ENCODE peak calls at places on chromosomes 3 and 15, in eight cellular contexts. One of them, this sample, is unnamed.
A peak's percentile ranks its signal among the peaks of the same experiment; 100 is the strongest.

GRCh38 chr15:77402740-77403379 is 17.0 kb downstream of the PEAK1 start:
- DNase-seq in T-cell: no peak
- DNase-seq in NCI-H2029 treated with DMSO at 0.1 percent for 48 hours: no peak
- DNase-seq in SW480: no peak
- DNase-seq in anterior cingulate cortex: no peak
- DNase-seq in activated naive CD4-positive, alpha-beta T cell: no peak
- DNase-seq in HEK293T: no peak
- DNase-seq in SJSA1: no peak
- DNase-seq in this sample: no peak

GRCh38 chr3:133884547-133885240 is 11.0 kb downstream of the RAB6B start:
- DNase-seq in T-cell: no peak
- DNase-seq in NCI-H2029 treated with DMSO at 0.1 percent for 48 hours: no peak
- DNase-seq in SW480: no peak
- DNase-seq in anterior cingulate cortex: no peak
- DNase-seq in activated naive CD4-positive, alpha-beta T cell: no peak
- DNase-seq in HEK293T: no peak
- DNase-seq in SJSA1: peak; percentile 22
- DNase-seq in this sample: no peak

GRCh38 chr15:99474041-99474906 is 91.5 kb upstream of the MEF2A start:
- DNase-seq in T-cell: no peak
- DNase-seq in NCI-H2029 treated with DMSO at 0.1 percent for 48 hours: no peak
- DNase-seq in SW480: no peak
- DNase-seq in anterior cingulate cortex: no peak
- DNase-seq in activated naive CD4-positive, alpha-beta T cell: no peak
- DNase-seq in HEK293T: no peak
- DNase-seq in SJSA1: no peak
- DNase-seq in this sample: no peak

GRCh38 chr3:31891876-31892455 is 89.1 kb downstream of the OSBPL10 start:
- DNase-seq in T-cell: no peak
- DNase-seq in NCI-H2029 treated with DMSO at 0.1 percent for 48 hours: no peak
- DNase-seq in SW480: no peak
- DNase-seq in anterior cingulate cortex: no peak
- DNase-seq in activated naive CD4-positive, alpha-beta T cell: no peak
- DNase-seq in HEK293T: no peak
- DNase-seq in SJSA1: no peak
- DNase-seq in this sample: no peak

GRCh38 chr3:23264413-23264812 is 61.3 kb downstream of the UBE2E2 start:
- DNase-seq in T-cell: no peak
- DNase-seq in NCI-H2029 treated with DMSO at 0.1 percent for 48 hours: no peak
- DNase-seq in SW480: no peak
- DNase-seq in anterior cingulate cortex: no peak
- DNase-seq in activated naive CD4-positive, alpha-beta T cell: no peak
- DNase-seq in HEK293T: no peak
- DNase-seq in SJSA1: no peak
- DNase-seq in this sample: no peak

GRCh38 chr3:124688580-124689454 is 41.4 kb upstream of the UMPS start:
- DNase-seq in T-cell: peak; percentile 70
- DNase-seq in NCI-H2029 treated with DMSO at 0.1 percent for 48 hours: peak; percentile 53
- DNase-seq in SW480: peak; percentile 62
- DNase-seq in anterior cingulate cortex: peak; percentile 25
- DNase-seq in activated naive CD4-positive, alpha-beta T cell: peak; percentile 43
- DNase-seq in HEK293T: peak; percentile 87
- DNase-seq in SJSA1: peak; percentile 71
- DNase-seq in this sample: peak; percentile 61

GRCh38 chr3:139771331-139771730 is 93.6 kb upstream of the NMNAT3 start:
- DNase-seq in T-cell: no peak
- DNase-seq in NCI-H2029 treated with DMSO at 0.1 percent for 48 hours: no peak
- DNase-seq in SW480: no peak
- DNase-seq in anterior cingulate cortex: no peak
- DNase-seq in activated naive CD4-positive, alpha-beta T cell: no peak
- DNase-seq in HEK293T: no peak
- DNase-seq in SJSA1: no peak
- DNase-seq in this sample: no peak

GRCh38 chr15:75446146-75446545 is 5.3 kb downstream of the SIN3A start:
- DNase-seq in T-cell: no peak
- DNase-seq in NCI-H2029 treated with DMSO at 0.1 percent for 48 hours: no peak
- DNase-seq in SW480: no peak
- DNase-seq in anterior cingulate cortex: no peak
- DNase-seq in activated naive CD4-positive, alpha-beta T cell: no peak
- DNase-seq in HEK293T: no peak
- DNase-seq in SJSA1: no peak
- DNase-seq in this sample: no peak

GRCh38 chr3:44047796-44048195 is 193.9 kb upstream of the TOPAZ1 start:
- DNase-seq in T-cell: no peak
- DNase-seq in NCI-H2029 treated with DMSO at 0.1 percent for 48 hours: no peak
- DNase-seq in SW480: no peak
- DNase-seq in anterior cingulate cortex: no peak
- DNase-seq in activated naive CD4-positive, alpha-beta T cell: no peak
- DNase-seq in HEK293T: no peak
- DNase-seq in SJSA1: no peak
- DNase-seq in this sample: no peak

GRCh38 chr3:66196633-66197032 is 24.2 kb upstream of the SLC25A26 start:
- DNase-seq in T-cell: no peak
- DNase-seq in NCI-H2029 treated with DMSO at 0.1 percent for 48 hours: no peak
- DNase-seq in SW480: peak; percentile 11
- DNase-seq in anterior cingulate cortex: no peak
- DNase-seq in activated naive CD4-positive, alpha-beta T cell: no peak
- DNase-seq in HEK293T: no peak
- DNase-seq in SJSA1: no peak
- DNase-seq in this sample: no peak

GRCh38 chr3:32453346-32453745 is 49.3 kb downstream of the CMTM6 start:
- DNase-seq in T-cell: no peak
- DNase-seq in NCI-H2029 treated with DMSO at 0.1 percent for 48 hours: no peak
- DNase-seq in SW480: no peak
- DNase-seq in anterior cingulate cortex: no peak
- DNase-seq in activated naive CD4-positive, alpha-beta T cell: no peak
- DNase-seq in HEK293T: no peak
- DNase-seq in SJSA1: peak; percentile 16
- DNase-seq in this sample: no peak

GRCh38 chr15:40160689-40161688 is at the start of gene BUB1B:
- DNase-seq in T-cell: peak; percentile 90
- DNase-seq in NCI-H2029 treated with DMSO at 0.1 percent for 48 hours: peak; percentile 63
- DNase-seq in SW480: peak; percentile 87
- DNase-seq in anterior cingulate cortex: peak; percentile 61
- DNase-seq in activated naive CD4-positive, alpha-beta T cell: peak; percentile 83
- DNase-seq in HEK293T: peak; percentile 91
- DNase-seq in SJSA1: peak; percentile 96
- DNase-seq in this sample: peak; percentile 93

GRCh38 chr3:27720899-27721716 is 1.0 kb downstream of the EOMES start:
- DNase-seq in T-cell: no peak
- DNase-seq in NCI-H2029 treated with DMSO at 0.1 percent for 48 hours: no peak
- DNase-seq in SW480: no peak
- DNase-seq in anterior cingulate cortex: no peak
- DNase-seq in activated naive CD4-positive, alpha-beta T cell: no peak
- DNase-seq in HEK293T: peak; percentile 63
- DNase-seq in SJSA1: no peak
- DNase-seq in this sample: no peak

GRCh38 chr3:55692958-55693558 is 206.0 kb upstream of the WNT5A start:
- DNase-seq in T-cell: no peak
- DNase-seq in NCI-H2029 treated with DMSO at 0.1 percent for 48 hours: no peak
- DNase-seq in SW480: no peak
- DNase-seq in anterior cingulate cortex: no peak
- DNase-seq in activated naive CD4-positive, alpha-beta T cell: no peak
- DNase-seq in HEK293T: no peak
- DNase-seq in SJSA1: peak; percentile 65
- DNase-seq in this sample: no peak

GRCh38 chr3:48684480-48685143 is 1.1 kb downstream of the NCKIPSD start:
- DNase-seq in T-cell: no peak
- DNase-seq in NCI-H2029 treated with DMSO at 0.1 percent for 48 hours: no peak
- DNase-seq in SW480: no peak
- DNase-seq in anterior cingulate cortex: no peak
- DNase-seq in activated naive CD4-positive, alpha-beta T cell: no peak
- DNase-seq in HEK293T: no peak
- DNase-seq in SJSA1: no peak
- DNase-seq in this sample: no peak

GRCh38 chr3:12588674-12589054 is 31.8 kb downstream of the MKRN2 start:
- DNase-seq in T-cell: no peak
- DNase-seq in NCI-H2029 treated with DMSO at 0.1 percent for 48 hours: peak; percentile 84
- DNase-seq in SW480: no peak
- DNase-seq in anterior cingulate cortex: no peak
- DNase-seq in activated naive CD4-positive, alpha-beta T cell: no peak
- DNase-seq in HEK293T: no peak
- DNase-seq in SJSA1: no peak
- DNase-seq in this sample: no peak

GRCh38 chr3:114900908-114901307 is 246.2 kb downstream of the ZBTB20 start:
- DNase-seq in T-cell: no peak
- DNase-seq in NCI-H2029 treated with DMSO at 0.1 percent for 48 hours: no peak
- DNase-seq in SW480: no peak
- DNase-seq in anterior cingulate cortex: no peak
- DNase-seq in activated naive CD4-positive, alpha-beta T cell: no peak
- DNase-seq in HEK293T: no peak
- DNase-seq in SJSA1: no peak
- DNase-seq in this sample: no peak

GRCh38 chr3:149377408-149378111 is at the start of gene TM4SF1:
- DNase-seq in T-cell: no peak
- DNase-seq in NCI-H2029 treated with DMSO at 0.1 percent for 48 hours: peak; percentile 92
- DNase-seq in SW480: peak; percentile 82
- DNase-seq in anterior cingulate cortex: no peak
- DNase-seq in activated naive CD4-positive, alpha-beta T cell: no peak
- DNase-seq in HEK293T: no peak
- DNase-seq in SJSA1: peak; percentile 88
- DNase-seq in this sample: no peak

GRCh38 chr3:114824014-114824413 is 323.1 kb downstream of the ZBTB20 start:
- DNase-seq in T-cell: no peak
- DNase-seq in NCI-H2029 treated with DMSO at 0.1 percent for 48 hours: no peak
- DNase-seq in SW480: no peak
- DNase-seq in anterior cingulate cortex: no peak
- DNase-seq in activated naive CD4-positive, alpha-beta T cell: no peak
- DNase-seq in HEK293T: no peak
- DNase-seq in SJSA1: no peak
- DNase-seq in this sample: no peak

GRCh38 chr3:77240072-77240650 is 200.3 kb downstream of the ROBO2 start:
- DNase-seq in T-cell: no peak
- DNase-seq in NCI-H2029 treated with DMSO at 0.1 percent for 48 hours: no peak
- DNase-seq in SW480: no peak
- DNase-seq in anterior cingulate cortex: no peak
- DNase-seq in activated naive CD4-positive, alpha-beta T cell: no peak
- DNase-seq in HEK293T: no peak
- DNase-seq in SJSA1: no peak
- DNase-seq in this sample: no peak

GRCh38 chr3:97872209-97873042 is 50.6 kb downstream of the CRYBG3 start:
- DNase-seq in T-cell: no peak
- DNase-seq in NCI-H2029 treated with DMSO at 0.1 percent for 48 hours: no peak
- DNase-seq in SW480: no peak
- DNase-seq in anterior cingulate cortex: no peak
- DNase-seq in activated naive CD4-positive, alpha-beta T cell: no peak
- DNase-seq in HEK293T: no peak
- DNase-seq in SJSA1: peak; percentile 52
- DNase-seq in this sample: no peak

GRCh38 chr15:43514241-43515057 is 3.0 kb upstream of the MAP1A start:
- DNase-seq in T-cell: peak; percentile 20
- DNase-seq in NCI-H2029 treated with DMSO at 0.1 percent for 48 hours: no peak
- DNase-seq in SW480: no peak
- DNase-seq in anterior cingulate cortex: no peak
- DNase-seq in activated naive CD4-positive, alpha-beta T cell: no peak
- DNase-seq in HEK293T: no peak
- DNase-seq in SJSA1: no peak
- DNase-seq in this sample: peak; percentile 26

GRCh38 chr3:193483988-193484539 is 70.6 kb downstream of the ATP13A4 start:
- DNase-seq in T-cell: no peak
- DNase-seq in NCI-H2029 treated with DMSO at 0.1 percent for 48 hours: no peak
- DNase-seq in SW480: no peak
- DNase-seq in anterior cingulate cortex: no peak
- DNase-seq in activated naive CD4-positive, alpha-beta T cell: no peak
- DNase-seq in HEK293T: no peak
- DNase-seq in SJSA1: no peak
- DNase-seq in this sample: no peak

GRCh38 chr3:101677436-101678286 is 729 bp upstream of the ZBTB11 start:
- DNase-seq in T-cell: no peak
- DNase-seq in NCI-H2029 treated with DMSO at 0.1 percent for 48 hours: no peak
- DNase-seq in SW480: peak; percentile 33
- DNase-seq in anterior cingulate cortex: no peak
- DNase-seq in activated naive CD4-positive, alpha-beta T cell: no peak
- DNase-seq in HEK293T: no peak
- DNase-seq in SJSA1: no peak
- DNase-seq in this sample: no peak

GRCh38 chr3:65284971-65285370 is 597.2 kb upstream of the ADAMTS9 start:
- DNase-seq in T-cell: no peak
- DNase-seq in NCI-H2029 treated with DMSO at 0.1 percent for 48 hours: no peak
- DNase-seq in SW480: no peak
- DNase-seq in anterior cingulate cortex: no peak
- DNase-seq in activated naive CD4-positive, alpha-beta T cell: no peak
- DNase-seq in HEK293T: no peak
- DNase-seq in SJSA1: no peak
- DNase-seq in this sample: no peak

GRCh38 chr15:92819312-92820232 is 80.6 kb upstream of the CHD2 start:
- DNase-seq in T-cell: no peak
- DNase-seq in NCI-H2029 treated with DMSO at 0.1 percent for 48 hours: no peak
- DNase-seq in SW480: peak; percentile 57
- DNase-seq in anterior cingulate cortex: no peak
- DNase-seq in activated naive CD4-positive, alpha-beta T cell: no peak
- DNase-seq in HEK293T: no peak
- DNase-seq in SJSA1: no peak
- DNase-seq in this sample: no peak

GRCh38 chr3:43155464-43156121 is 49.7 kb upstream of the POMGNT2 start:
- DNase-seq in T-cell: no peak
- DNase-seq in NCI-H2029 treated with DMSO at 0.1 percent for 48 hours: no peak
- DNase-seq in SW480: peak; percentile 76
- DNase-seq in anterior cingulate cortex: no peak
- DNase-seq in activated naive CD4-positive, alpha-beta T cell: no peak
- DNase-seq in HEK293T: peak; percentile 77
- DNase-seq in SJSA1: no peak
- DNase-seq in this sample: no peak

GRCh38 chr15:83843511-83843910 is 189.6 kb downstream of the ADAMTSL3 start:
- DNase-seq in T-cell: no peak
- DNase-seq in NCI-H2029 treated with DMSO at 0.1 percent for 48 hours: no peak
- DNase-seq in SW480: no peak
- DNase-seq in anterior cingulate cortex: no peak
- DNase-seq in activated naive CD4-positive, alpha-beta T cell: no peak
- DNase-seq in HEK293T: no peak
- DNase-seq in SJSA1: no peak
- DNase-seq in this sample: no peak

This sample was measured in naive B cell.